ENCODE peak calls at places on chromosomes 1 and 21, in ten cellular contexts. Y is AG09309; V is hepatocyte; I is stimulated activated CD4-positive, alpha-beta T cell treated with anti-CD3 and anti-CD28 coated beads, Interleukin-1b, Interleukin-23, amount 100 ng/mL, for 1 hour; X is HEK293T; F is T-cell; C is AML-193; Q is activated effector memory CD4-positive, alpha-beta T cell treated with anti-CD3 and anti-CD28 coated beads, Interleukin-2, amount 50 U/mL, for 16 hours; S is activated CD8-positive, alpha-beta memory T cell treated with anti-CD3 and anti-CD28 coated beads for 1 hour; T is T-helper 2 cell. B is an unnamed sample.

GRCh38 chr1:198176179-198176578 is 19.4 kb downstream of the NEK7 start:
- DNase-seq in Y (no peak), V (no peak), I (no peak), X (no peak), F (no peak), C (no peak), Q (no peak), S (no peak), T (no peak), B (no peak)

GRCh38 chr1:234768171-234768568 is 158.2 kb upstream of the IRF2BP2 start:
- DNase-seq in Y (no peak), V (peak; percentile 38), I (no peak), X (no peak), F (no peak), C (no peak), Q (peak; percentile 78), S (no peak), T (peak; percentile 56), B (no peak)

GRCh38 chr1:172380441-172381244 is 39.8 kb upstream of the C1orf105 start:
- DNase-seq in Y (no peak), V (no peak), I (no peak), X (no peak), F (no peak), C (peak; percentile 8), Q (no peak), S (no peak), T (peak; percentile 91), B (no peak)

GRCh38 chr21:42614391-42614790 is 39.0 kb upstream of the PDE9A start:
- DNase-seq in Y (no peak), V (no peak), I (no peak), X (no peak), F (no peak), C (no peak), Q (peak; percentile 76), S (no peak), T (peak; percentile 65), B (no peak)

GRCh38 chr1:154697710-154698109 is 89.7 kb upstream of the ADAR start:
- DNase-seq in Y (no peak), V (no peak), I (no peak), X (no peak), F (no peak), C (no peak), Q (no peak), S (no peak), T (no peak), B (no peak)

GRCh38 chr1:8680628-8681316 is 136.7 kb downstream of the RERE start:
- DNase-seq in Y (no peak), V (no peak), I (no peak), X (no peak), F (no peak), C (no peak), Q (no peak), S (no peak), T (no peak), B (peak; percentile 20)

GRCh38 chr1:162756523-162756922 is 34.0 kb upstream of the HSD17B7 start:
- DNase-seq in Y (no peak), V (no peak), I (no peak), X (no peak), F (no peak), C (no peak), Q (no peak), S (no peak), T (no peak), B (no peak)

GRCh38 chr21:25283720-25284119 is 323.6 kb downstream of the MRPL39 start:
- DNase-seq in Y (peak; percentile 10), V (peak; percentile 54), I (no peak), X (peak; percentile 20), F (no peak), C (peak; percentile 6), Q (no peak), S (no peak), T (peak; percentile 43), B (peak; percentile 29)

GRCh38 chr1:77824083-77824482 is 44.6 kb downstream of the MIGA1 start:
- DNase-seq in Y (no peak), V (no peak), I (no peak), X (no peak), F (no peak), C (no peak), Q (no peak), S (no peak), T (no peak), B (no peak)

GRCh38 chr1:112034277-112034676 is 44.8 kb upstream of the KCND3 start:
- DNase-seq in Y (no peak), V (peak; percentile 18), I (no peak), X (no peak), F (no peak), C (no peak), Q (no peak), S (no peak), T (no peak), B (no peak)

GRCh38 chr1:97759078-97759477 is 161.8 kb downstream of the DPYD start:
- DNase-seq in Y (no peak), V (no peak), I (no peak), X (no peak), F (no peak), C (no peak), Q (no peak), S (no peak), T (no peak), B (no peak)

GRCh38 chr1:212879947-212880690 is 22.0 kb downstream of the FLVCR1 start:
- DNase-seq in Y (no peak), V (no peak), I (no peak), X (no peak), F (no peak), C (no peak), Q (no peak), S (no peak), T (no peak), B (no peak)

GRCh38 chr1:232038704-232039103 is 412.1 kb downstream of the DISC1 start:
- DNase-seq in Y (no peak), V (no peak), I (no peak), X (no peak), F (no peak), C (no peak), Q (no peak), S (no peak), T (no peak), B (no peak)

GRCh38 chr1:109802136-109802900 is 38.6 kb upstream of the EPS8L3 start:
- DNase-seq in Y (no peak), V (no peak), I (no peak), X (no peak), F (peak; percentile 23), C (no peak), Q (peak; percentile 79), S (no peak), T (peak; percentile 97), B (no peak)

GRCh38 chr1:7063981-7064380 is 278.7 kb downstream of the CAMTA1 start:
- DNase-seq in Y (no peak), V (no peak), I (no peak), X (no peak), F (no peak), C (no peak), Q (no peak), S (no peak), T (no peak), B (no peak)

GRCh38 chr1:116923421-116923820 is 13.7 kb downstream of the PTGFRN start:
- DNase-seq in Y (no peak), V (no peak), I (no peak), X (no peak), F (no peak), C (no peak), Q (no peak), S (no peak), T (no peak), B (no peak)

B was measured in HT-29.